ENCODE peak calls at places on chromosomes 11 and 22, in six cellular contexts. One of them, this sample, is unnamed.

GRCh38 chr11:19053909-19054308 is 6.6 kb downstream of the MRGPRX2 start:
- DNase-seq in IMR-90: no peak
- DNase-seq in H1: no peak
- DNase-seq in mesenchymal stem cell: no peak
- DNase-seq in trophoblast cell: no peak
- DNase-seq in H9: no peak
- DNase-seq in this sample: no peak

GRCh38 chr11:624705-625635 is at the start of gene CDHR5:
- DNase-seq in IMR-90: no peak
- DNase-seq in H1: no peak
- DNase-seq in mesenchymal stem cell: no peak
- DNase-seq in trophoblast cell: no peak
- DNase-seq in H9: no peak
- DNase-seq in this sample: no peak

GRCh38 chr11:102622258-102622657 is 2.9 kb downstream of the MMP20 start:
- DNase-seq in IMR-90: no peak
- DNase-seq in H1: no peak
- DNase-seq in mesenchymal stem cell: no peak
- DNase-seq in trophoblast cell: no peak
- DNase-seq in H9: no peak
- DNase-seq in this sample: no peak

GRCh38 chr11:65130631-65131416 is 3.5 kb downstream of the SYVN1 start:
- DNase-seq in IMR-90: no peak
- DNase-seq in H1: no peak
- DNase-seq in mesenchymal stem cell: no peak
- DNase-seq in trophoblast cell: no peak
- DNase-seq in H9: no peak
- DNase-seq in this sample: no peak

GRCh38 chr11:103378931-103379330 is 269.7 kb downstream of the DYNC2H1 start:
- DNase-seq in IMR-90: no peak
- DNase-seq in H1: no peak
- DNase-seq in mesenchymal stem cell: peak; percentile 14
- DNase-seq in trophoblast cell: no peak
- DNase-seq in H9: no peak
- DNase-seq in this sample: no peak

GRCh38 chr11:33934450-33934849 is 42.6 kb upstream of the LMO2 start:
- DNase-seq in IMR-90: no peak
- DNase-seq in H1: no peak
- DNase-seq in mesenchymal stem cell: no peak
- DNase-seq in trophoblast cell: no peak
- DNase-seq in H9: no peak
- DNase-seq in this sample: no peak

GRCh38 chr11:106077609-106078517 is at the start of gene AASDHPPT:
- DNase-seq in IMR-90: peak; percentile 29
- DNase-seq in H1: no peak
- DNase-seq in mesenchymal stem cell: no peak
- DNase-seq in trophoblast cell: no peak
- DNase-seq in H9: no peak
- DNase-seq in this sample: no peak

GRCh38 chr11:74636633-74637184 is 44.3 kb downstream of the POLD3 start:
- DNase-seq in IMR-90: peak; percentile 95
- DNase-seq in H1: no peak
- DNase-seq in mesenchymal stem cell: peak; percentile 72
- DNase-seq in trophoblast cell: peak; percentile 70
- DNase-seq in H9: no peak
- DNase-seq in this sample: no peak

GRCh38 chr11:83072689-83073242 is 1.1 kb upstream of the RAB30 start:
- DNase-seq in IMR-90: no peak
- DNase-seq in H1: no peak
- DNase-seq in mesenchymal stem cell: no peak
- DNase-seq in trophoblast cell: no peak
- DNase-seq in H9: no peak
- DNase-seq in this sample: no peak

GRCh38 chr22:40510965-40511364 is 125.6 kb downstream of the MRTFA start:
- DNase-seq in IMR-90: no peak
- DNase-seq in H1: no peak
- DNase-seq in mesenchymal stem cell: no peak
- DNase-seq in trophoblast cell: no peak
- DNase-seq in H9: no peak
- DNase-seq in this sample: no peak

GRCh38 chr11:106091480-106092123 is 14.1 kb downstream of the AASDHPPT start:
- DNase-seq in IMR-90: peak; percentile 88
- DNase-seq in H1: no peak
- DNase-seq in mesenchymal stem cell: peak; percentile 84
- DNase-seq in trophoblast cell: peak; percentile 7
- DNase-seq in H9: no peak
- DNase-seq in this sample: no peak

DNA sequence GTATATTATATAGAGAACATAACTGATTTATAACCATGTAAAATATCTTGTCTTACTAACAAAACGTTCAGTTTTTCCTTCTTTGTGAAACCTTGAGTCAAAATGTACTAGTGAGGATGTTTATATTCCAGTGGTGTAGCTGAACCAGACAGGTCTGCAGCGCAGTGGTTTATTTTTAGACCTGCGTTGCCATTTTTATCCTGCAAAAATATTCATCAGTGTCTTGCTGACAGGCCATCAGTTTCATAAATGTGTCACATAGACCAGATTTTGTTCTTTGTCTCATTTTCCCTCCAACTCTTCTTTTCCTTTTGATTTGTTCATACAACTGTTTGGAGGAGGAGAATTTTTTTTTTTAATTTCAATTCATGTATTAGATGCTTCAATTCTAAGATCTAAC is 43.1 kb downstream of the HSD17B12 start:
- DNase-seq in IMR-90: peak; percentile 10
- DNase-seq in H1: no peak
- DNase-seq in mesenchymal stem cell: peak; percentile 18
- DNase-seq in trophoblast cell: no peak
- DNase-seq in H9: no peak
- DNase-seq in this sample: no peak
- H3K14ac ChIP-seq in IMR-90: no peak overlapping the region
- H3K14ac ChIP-seq in H1: no peak overlapping the region
- H3K14ac ChIP-seq in mesenchymal stem cell: no peak overlapping the region
- H3K14ac ChIP-seq in trophoblast cell: no peak overlapping the region
- H3K14ac ChIP-seq in H9: no peak overlapping the region
- H3K14ac ChIP-seq in this sample: no peak overlapping the region

GRCh38 chr22:20159088-20159487 is 8.2 kb upstream of the CCDC188 start:
- DNase-seq in IMR-90: no peak
- DNase-seq in H1: peak; percentile 76
- DNase-seq in mesenchymal stem cell: no peak
- DNase-seq in trophoblast cell: no peak
- DNase-seq in H9: peak; percentile 88
- DNase-seq in this sample: no peak
- H4K91ac ChIP-seq in IMR-90: no peak overlapping the region
- H4K91ac ChIP-seq in H1: no peak overlapping the region
- H4K91ac ChIP-seq in mesenchymal stem cell: no peak overlapping the region
- H4K91ac ChIP-seq in trophoblast cell: no peak overlapping the region
- H4K91ac ChIP-seq in H9: no peak overlapping the region
- H4K91ac ChIP-seq in this sample: no peak overlapping the region

DNA sequence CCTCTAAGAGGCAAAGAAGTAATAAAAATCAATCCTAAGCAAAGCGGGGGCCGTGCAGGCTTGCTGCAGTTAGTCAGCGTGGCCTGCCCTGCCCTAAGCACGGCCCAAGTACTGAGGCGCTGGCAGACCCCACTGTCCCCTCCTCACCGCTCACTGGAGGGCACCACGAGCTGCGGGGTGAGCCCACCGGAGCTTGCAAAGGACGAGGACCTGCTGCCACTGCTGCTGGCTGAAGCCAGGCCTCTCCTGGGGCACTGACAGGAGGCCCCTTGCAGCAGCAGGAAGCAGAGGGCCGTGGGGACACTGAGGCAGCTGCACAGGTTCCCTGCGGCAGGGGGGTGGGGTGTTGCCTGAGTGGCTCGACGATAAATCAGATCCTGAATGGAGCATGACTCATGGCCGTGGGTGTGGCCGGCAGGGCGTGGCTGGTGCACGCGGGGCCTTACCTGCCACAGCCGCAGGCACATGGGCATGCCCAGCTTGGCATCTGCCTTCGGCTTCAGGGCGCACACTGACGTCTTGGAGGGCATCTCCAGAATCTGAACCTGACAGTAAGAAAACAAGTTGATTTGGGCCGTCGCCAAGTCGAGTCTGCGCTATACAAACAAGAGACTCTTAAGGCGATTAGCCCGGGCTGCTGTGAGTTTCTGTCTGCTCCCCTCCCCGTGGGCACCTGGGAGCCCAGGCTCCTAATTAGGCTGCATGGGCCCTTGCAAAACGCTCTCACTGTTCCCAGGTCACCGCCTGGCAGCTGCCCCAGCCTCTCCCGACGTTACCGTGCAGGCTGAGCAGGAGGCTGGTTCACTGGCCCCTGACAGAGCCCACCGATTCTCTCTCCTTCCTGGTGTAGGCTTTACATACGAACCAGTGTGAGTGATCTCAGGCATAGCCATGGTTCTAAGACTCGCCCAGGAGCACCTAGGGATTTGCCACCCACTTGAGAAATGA is 45.9 kb downstream of the TBX1 start:
- DNase-seq in IMR-90: no peak
- DNase-seq in H1: no peak
- DNase-seq in mesenchymal stem cell: no peak
- DNase-seq in trophoblast cell: peak; percentile 30
- DNase-seq in H9: no peak
- DNase-seq in this sample: no peak
- H3K14ac ChIP-seq in IMR-90: no peak overlapping the region
- H3K14ac ChIP-seq in H1: no peak overlapping the region
- H3K14ac ChIP-seq in mesenchymal stem cell: peak overlapping the region; percentile 35
- H3K14ac ChIP-seq in trophoblast cell: no peak overlapping the region
- H3K14ac ChIP-seq in H9: no peak overlapping the region
- H3K14ac ChIP-seq in this sample: no peak overlapping the region

DNA sequence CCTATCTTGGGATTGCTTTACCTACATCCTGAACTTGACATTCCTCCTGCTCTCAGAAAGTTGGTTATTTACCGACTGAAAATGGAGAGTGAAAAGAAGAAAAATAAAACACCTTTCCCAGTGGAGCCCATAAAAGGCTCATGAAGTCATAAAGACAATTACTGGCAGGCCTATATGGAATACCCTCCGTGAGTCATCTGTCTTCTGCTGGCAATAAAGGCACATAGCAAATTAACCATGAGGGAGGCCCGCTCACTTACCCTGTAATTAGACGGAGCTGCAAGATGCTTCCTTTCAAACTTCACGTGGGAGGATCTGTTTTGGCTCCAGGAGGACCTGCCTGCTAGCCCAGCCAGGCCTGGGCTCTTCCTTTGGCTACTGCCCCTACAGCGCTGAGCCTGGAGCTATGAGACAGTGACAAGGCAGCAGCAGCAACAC is 540.4 kb downstream of the BUD13 start:
- DNase-seq in IMR-90: no peak
- DNase-seq in H1: no peak
- DNase-seq in mesenchymal stem cell: no peak
- DNase-seq in trophoblast cell: no peak
- DNase-seq in H9: no peak
- DNase-seq in this sample: no peak
- H4K91ac ChIP-seq in IMR-90: no peak overlapping the region
- H4K91ac ChIP-seq in H1: no peak overlapping the region
- H4K91ac ChIP-seq in mesenchymal stem cell: no peak overlapping the region
- H4K91ac ChIP-seq in trophoblast cell: no peak overlapping the region
- H4K91ac ChIP-seq in H9: no peak overlapping the region
- H4K91ac ChIP-seq in this sample: no peak overlapping the region

GRCh38 chr22:27987557-27987956 is 68.5 kb upstream of the PITPNB start:
- DNase-seq in IMR-90: peak; percentile 93
- DNase-seq in H1: no peak
- DNase-seq in mesenchymal stem cell: peak; percentile 79
- DNase-seq in trophoblast cell: no peak
- DNase-seq in H9: peak; percentile 28
- DNase-seq in this sample: no peak
- H3K14ac ChIP-seq in IMR-90: peak overlapping the region; percentile 90
- H3K14ac ChIP-seq in H1: no peak overlapping the region
- H3K14ac ChIP-seq in mesenchymal stem cell: no peak overlapping the region
- H3K14ac ChIP-seq in trophoblast cell: no peak overlapping the region
- H3K14ac ChIP-seq in H9: no peak overlapping the region
- H3K14ac ChIP-seq in this sample: no peak overlapping the region

DNA sequence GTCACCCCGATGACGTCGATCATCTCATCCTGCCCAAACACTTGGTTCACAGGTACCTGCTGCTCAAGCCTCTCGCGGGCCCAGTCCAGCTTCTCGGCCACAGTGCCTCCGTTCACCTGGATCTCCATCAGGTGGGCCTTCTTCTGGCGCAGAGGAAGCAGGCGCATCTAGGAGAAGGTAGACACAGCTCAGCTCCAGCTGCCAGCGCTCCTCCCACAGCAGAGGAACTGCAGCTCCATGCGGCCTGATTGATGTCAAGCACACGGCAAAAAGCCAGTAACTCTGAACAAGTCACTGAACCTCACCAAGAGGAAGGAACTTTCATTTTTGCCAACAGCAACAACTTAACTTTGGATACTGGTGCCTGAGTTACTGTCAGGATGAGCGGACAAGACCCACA is 4.0 kb downstream of the RPL3 start:
- DNase-seq in IMR-90: no peak
- DNase-seq in H1: no peak
- DNase-seq in mesenchymal stem cell: no peak
- DNase-seq in trophoblast cell: no peak
- DNase-seq in H9: no peak
- DNase-seq in this sample: no peak
- H4K91ac ChIP-seq in IMR-90: no peak overlapping the region
- H4K91ac ChIP-seq in H1: no peak overlapping the region
- H4K91ac ChIP-seq in mesenchymal stem cell: no peak overlapping the region
- H4K91ac ChIP-seq in trophoblast cell: no peak overlapping the region
- H4K91ac ChIP-seq in H9: no peak overlapping the region
- H4K91ac ChIP-seq in this sample: no peak overlapping the region

GRCh38 chr11:36605221-36606216 is 7.5 kb upstream of the RAG2 start:
- DNase-seq in IMR-90: no peak
- DNase-seq in H1: no peak
- DNase-seq in mesenchymal stem cell: no peak
- DNase-seq in trophoblast cell: no peak
- DNase-seq in H9: no peak
- DNase-seq in this sample: no peak

GRCh38 chr11:36608491-36609199 is 10.6 kb upstream of the RAG2 start:
- DNase-seq in IMR-90: no peak
- DNase-seq in H1: no peak
- DNase-seq in mesenchymal stem cell: no peak
- DNase-seq in trophoblast cell: no peak
- DNase-seq in H9: no peak
- DNase-seq in this sample: no peak

GRCh38 chr11:36609383-36609782 is 11.3 kb upstream of the RAG2 start:
- DNase-seq in IMR-90: no peak
- DNase-seq in H1: no peak
- DNase-seq in mesenchymal stem cell: no peak
- DNase-seq in trophoblast cell: no peak
- DNase-seq in H9: no peak
- DNase-seq in this sample: no peak
- H3K14ac ChIP-seq in IMR-90: no peak overlapping the region
- H3K14ac ChIP-seq in H1: no peak overlapping the region
- H3K14ac ChIP-seq in mesenchymal stem cell: no peak overlapping the region
- H3K14ac ChIP-seq in trophoblast cell: no peak overlapping the region
- H3K14ac ChIP-seq in H9: no peak overlapping the region
- H3K14ac ChIP-seq in this sample: no peak overlapping the region